ENCODE peak calls at places on chromosomes 12 and 14, in four cellular contexts. One of them, this sample, is unnamed.
A peak's percentile ranks its signal among the peaks of the same experiment; 100 is the strongest.

GRCh38 chr12:106309671-106310313 is 7.3 kb downstream of the TCP11L2 start:
- DNase-seq in pancreas: no peak
- DNase-seq in nephron progenitor cell: no peak
- DNase-seq in OCI-LY7: no peak
- DNase-seq in this sample: no peak

GRCh38 chr12:54160807-54161480 is 27.8 kb downstream of the SMUG1 start:
- DNase-seq in pancreas: no peak
- DNase-seq in nephron progenitor cell: peak; percentile 68
- DNase-seq in OCI-LY7: no peak
- DNase-seq in this sample: no peak

GRCh38 chr12:48882325-48882687 is 16.6 kb upstream of the RND1 start:
- DNase-seq in pancreas: peak; percentile 26
- DNase-seq in nephron progenitor cell: peak; percentile 31
- DNase-seq in OCI-LY7: no peak
- DNase-seq in this sample: no peak

GRCh38 chr12:51525518-51525917 is 65.5 kb upstream of the SCN8A start:
- DNase-seq in pancreas: no peak
- DNase-seq in nephron progenitor cell: no peak
- DNase-seq in OCI-LY7: no peak
- DNase-seq in this sample: no peak

GRCh38 chr12:81330480-81330879 is 252.6 kb downstream of the ACSS3 start:
- DNase-seq in pancreas: no peak
- DNase-seq in nephron progenitor cell: no peak
- DNase-seq in OCI-LY7: no peak
- DNase-seq in this sample: no peak

GRCh38 chr12:111033281-111034147 is 113.1 kb upstream of the MYL2 start:
- DNase-seq in pancreas: no peak
- DNase-seq in nephron progenitor cell: peak; percentile 67
- DNase-seq in OCI-LY7: no peak
- DNase-seq in this sample: peak; percentile 57

GRCh38 chr12:97502600-97502999 is 40.0 kb downstream of the RMST start:
- DNase-seq in pancreas: no peak
- DNase-seq in nephron progenitor cell: no peak
- DNase-seq in OCI-LY7: no peak
- DNase-seq in this sample: no peak

GRCh38 chr12:2783936-2784600 is 10.7 kb upstream of the FKBP4 start:
- DNase-seq in pancreas: peak; percentile 48
- DNase-seq in nephron progenitor cell: peak; percentile 73
- DNase-seq in OCI-LY7: peak; percentile 42
- DNase-seq in this sample: peak; percentile 69

GRCh38 chr12:131112690-131113290 is 159.1 kb downstream of the ADGRD1 start:
- DNase-seq in pancreas: no peak
- DNase-seq in nephron progenitor cell: no peak
- DNase-seq in OCI-LY7: no peak
- DNase-seq in this sample: no peak

GRCh38 chr12:104693493-104693892 is 236.7 kb downstream of the CHST11 start:
- DNase-seq in pancreas: no peak
- DNase-seq in nephron progenitor cell: no peak
- DNase-seq in OCI-LY7: no peak
- DNase-seq in this sample: no peak

GRCh38 chr12:79522657-79523386 is 167.9 kb downstream of the PAWR start:
- DNase-seq in pancreas: no peak
- DNase-seq in nephron progenitor cell: no peak
- DNase-seq in OCI-LY7: no peak
- DNase-seq in this sample: no peak

GRCh38 chr14:26204362-26204953 is 393.4 kb downstream of the NOVA1 start:
- DNase-seq in pancreas: no peak
- DNase-seq in nephron progenitor cell: no peak
- DNase-seq in OCI-LY7: no peak
- DNase-seq in this sample: peak; percentile 18

GRCh38 chr12:78888583-78888982 is 24.0 kb downstream of the SYT1 start:
- DNase-seq in pancreas: no peak
- DNase-seq in nephron progenitor cell: no peak
- DNase-seq in OCI-LY7: peak; percentile 23
- DNase-seq in this sample: no peak

GRCh38 chr12:14605401-14605989 is 37.8 kb upstream of the PLBD1 start:
- DNase-seq in pancreas: no peak
- DNase-seq in nephron progenitor cell: no peak
- DNase-seq in OCI-LY7: peak; percentile 67
- DNase-seq in this sample: no peak

GRCh38 chr12:10395390-10395998 is 5.7 kb upstream of the KLRK1 start:
- DNase-seq in pancreas: no peak
- DNase-seq in nephron progenitor cell: no peak
- DNase-seq in OCI-LY7: peak; percentile 83
- DNase-seq in this sample: no peak

GRCh38 chr12:123268850-123269249 is 2.8 kb downstream of the CDK2AP1 start:
- DNase-seq in pancreas: no peak
- DNase-seq in nephron progenitor cell: no peak
- DNase-seq in OCI-LY7: no peak
- DNase-seq in this sample: no peak

GRCh38 chr14:32472512-32473472 is 143.7 kb downstream of the AKAP6 start:
- DNase-seq in pancreas: no peak
- DNase-seq in nephron progenitor cell: no peak
- DNase-seq in OCI-LY7: no peak
- DNase-seq in this sample: no peak

GRCh38 chr14:100861937-100862247 is 36.0 kb downstream of the MEG3 start:
- DNase-seq in pancreas: no peak
- DNase-seq in nephron progenitor cell: no peak
- DNase-seq in OCI-LY7: no peak
- DNase-seq in this sample: no peak

GRCh38 chr14:94045563-94046345 is 19.6 kb downstream of the OTUB2 start:
- DNase-seq in pancreas: no peak
- DNase-seq in nephron progenitor cell: no peak
- DNase-seq in OCI-LY7: no peak
- DNase-seq in this sample: no peak

GRCh38 chr14:102592969-102593840 is 756 bp downstream of the RCOR1 start:
- DNase-seq in pancreas: peak; percentile 43
- DNase-seq in nephron progenitor cell: peak; percentile 67
- DNase-seq in OCI-LY7: peak; percentile 68
- DNase-seq in this sample: peak; percentile 38

GRCh38 chr12:91178139-91178561 is 4.5 kb downstream of the DCN start:
- DNase-seq in pancreas: no peak
- DNase-seq in nephron progenitor cell: no peak
- DNase-seq in OCI-LY7: no peak
- DNase-seq in this sample: no peak

GRCh38 chr12:94147991-94148840 is at the start of gene PLXNC1:
- DNase-seq in pancreas: peak; percentile 54
- DNase-seq in nephron progenitor cell: peak; percentile 60
- DNase-seq in OCI-LY7: peak; percentile 80
- DNase-seq in this sample: no peak

GRCh38 chr14:55915464-55915863 is 202.7 kb upstream of the PELI2 start:
- DNase-seq in pancreas: no peak
- DNase-seq in nephron progenitor cell: no peak
- DNase-seq in OCI-LY7: no peak
- DNase-seq in this sample: no peak

GRCh38 chr12:96140110-96140509 is 54.1 kb upstream of the ELK3 start:
- DNase-seq in pancreas: no peak
- DNase-seq in nephron progenitor cell: no peak
- DNase-seq in OCI-LY7: no peak
- DNase-seq in this sample: no peak

GRCh38 chr12:79384551-79384950 is 306.2 kb downstream of the PAWR start:
- DNase-seq in pancreas: no peak
- DNase-seq in nephron progenitor cell: no peak
- DNase-seq in OCI-LY7: no peak
- DNase-seq in this sample: no peak

GRCh38 chr12:101040936-101041335 is 169.1 kb downstream of the SLC5A8 start:
- DNase-seq in pancreas: no peak
- DNase-seq in nephron progenitor cell: no peak
- DNase-seq in OCI-LY7: no peak
- DNase-seq in this sample: no peak

GRCh38 chr12:106766393-106766826 is 8.1 kb upstream of the RIC8B start:
- DNase-seq in pancreas: no peak
- DNase-seq in nephron progenitor cell: no peak
- DNase-seq in OCI-LY7: no peak
- DNase-seq in this sample: no peak

GRCh38 chr12:14928946-14929345 is 9.4 kb downstream of the ERP27 start:
- DNase-seq in pancreas: peak; percentile 70
- DNase-seq in nephron progenitor cell: no peak
- DNase-seq in OCI-LY7: no peak
- DNase-seq in this sample: no peak

GRCh38 chr12:44436756-44437155 is 439.4 kb downstream of the NELL2 start:
- DNase-seq in pancreas: no peak
- DNase-seq in nephron progenitor cell: no peak
- DNase-seq in OCI-LY7: no peak
- DNase-seq in this sample: no peak

GRCh38 chr12:90013409-90013808 is 304.8 kb upstream of the ATP2B1 start:
- DNase-seq in pancreas: no peak
- DNase-seq in nephron progenitor cell: no peak
- DNase-seq in OCI-LY7: peak; percentile 50
- DNase-seq in this sample: no peak

GRCh38 chr12:91574391-91574790 is 391.8 kb upstream of the DCN start:
- DNase-seq in pancreas: no peak
- DNase-seq in nephron progenitor cell: no peak
- DNase-seq in OCI-LY7: no peak
- DNase-seq in this sample: no peak

GRCh38 chr14:89041245-89041585 is 216.8 kb downstream of the TTC8 start:
- DNase-seq in pancreas: peak; percentile 70
- DNase-seq in nephron progenitor cell: no peak
- DNase-seq in OCI-LY7: no peak
- DNase-seq in this sample: no peak

GRCh38 chr12:18158774-18159557 is 69.0 kb upstream of the RERGL start:
- DNase-seq in pancreas: no peak
- DNase-seq in nephron progenitor cell: peak; percentile 39
- DNase-seq in OCI-LY7: peak; percentile 65
- DNase-seq in this sample: peak; percentile 39

GRCh38 chr12:121657305-121658008 is 12.0 kb downstream of the MORN3 start:
- DNase-seq in pancreas: no peak
- DNase-seq in nephron progenitor cell: no peak
- DNase-seq in OCI-LY7: no peak
- DNase-seq in this sample: no peak

GRCh38 chr14:104678346-104678745 is 11.1 kb upstream of the INF2 start:
- DNase-seq in pancreas: no peak
- DNase-seq in nephron progenitor cell: peak; percentile 47
- DNase-seq in OCI-LY7: no peak
- DNase-seq in this sample: peak; percentile 41

GRCh38 chr12:92255741-92256140 is 110.1 kb upstream of the BTG1 start:
- DNase-seq in pancreas: no peak
- DNase-seq in nephron progenitor cell: no peak
- DNase-seq in OCI-LY7: no peak
- DNase-seq in this sample: no peak

GRCh38 chr12:87991483-87991882 is 37.7 kb downstream of the C12orf50 start:
- DNase-seq in pancreas: no peak
- DNase-seq in nephron progenitor cell: no peak
- DNase-seq in OCI-LY7: no peak
- DNase-seq in this sample: no peak

GRCh38 chr12:88001327-88001726 is 27.9 kb downstream of the C12orf50 start:
- DNase-seq in pancreas: no peak
- DNase-seq in nephron progenitor cell: no peak
- DNase-seq in OCI-LY7: no peak
- DNase-seq in this sample: no peak

DNA sequence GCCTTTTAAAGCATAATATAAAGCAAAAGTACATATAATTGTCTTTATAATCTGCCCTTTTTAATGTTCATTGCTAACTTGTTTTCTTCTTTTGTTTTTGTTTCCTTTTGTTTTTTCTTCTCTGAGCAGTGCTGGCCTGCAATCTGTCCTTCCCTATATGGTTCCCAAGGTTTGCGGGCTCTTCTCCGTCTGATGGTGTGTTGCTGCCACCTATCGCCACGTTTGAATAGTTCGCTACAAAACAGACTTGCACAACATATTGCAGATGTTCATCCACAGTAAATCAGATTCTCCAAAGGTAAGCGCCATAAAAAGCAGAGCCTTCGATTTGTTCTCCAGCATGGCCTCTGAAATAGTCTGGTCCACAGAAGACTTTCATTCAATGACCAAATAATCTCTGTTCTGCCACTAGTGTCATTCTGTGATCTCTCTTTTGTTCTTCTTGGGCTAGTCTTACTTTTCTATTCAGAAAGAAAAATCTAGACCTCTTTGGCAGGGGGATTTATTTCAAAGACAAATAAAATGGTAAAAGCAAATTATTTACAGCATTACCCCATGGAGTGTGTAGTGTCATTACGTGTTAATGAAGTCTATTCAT is 33.5 kb downstream of the C12orf50 start:
- DNase-seq in pancreas: peak; percentile 27
- DNase-seq in nephron progenitor cell: peak; percentile 66
- DNase-seq in OCI-LY7: peak; percentile 50
- DNase-seq in this sample: peak; percentile 56
- TF ChIP-seq CTCF in pancreas: peak; percentile 59
- TF ChIP-seq CTCF in nephron progenitor cell: peak; percentile 79
- TF ChIP-seq CTCF in OCI-LY7: peak; percentile 86
- TF ChIP-seq CTCF in this sample: peak; percentile 87

GRCh38 chr12:113416091-113416754 is 6.0 kb upstream of the SDSL start:
- DNase-seq in pancreas: no peak
- DNase-seq in nephron progenitor cell: no peak
- DNase-seq in OCI-LY7: no peak
- DNase-seq in this sample: no peak
- TF ChIP-seq CTCF in pancreas: no peak
- TF ChIP-seq CTCF in nephron progenitor cell: no peak
- TF ChIP-seq CTCF in OCI-LY7: peak; percentile 23
- TF ChIP-seq CTCF in this sample: no peak

GRCh38 chr12:112175361-112176155 is 50.2 kb downstream of the TRAFD1 start:
- DNase-seq in pancreas: no peak
- DNase-seq in nephron progenitor cell: no peak
- DNase-seq in OCI-LY7: no peak
- DNase-seq in this sample: no peak
- TF ChIP-seq CTCF in pancreas: no peak
- TF ChIP-seq CTCF in nephron progenitor cell: no peak
- TF ChIP-seq CTCF in OCI-LY7: no peak
- TF ChIP-seq CTCF in this sample: no peak

DNA sequence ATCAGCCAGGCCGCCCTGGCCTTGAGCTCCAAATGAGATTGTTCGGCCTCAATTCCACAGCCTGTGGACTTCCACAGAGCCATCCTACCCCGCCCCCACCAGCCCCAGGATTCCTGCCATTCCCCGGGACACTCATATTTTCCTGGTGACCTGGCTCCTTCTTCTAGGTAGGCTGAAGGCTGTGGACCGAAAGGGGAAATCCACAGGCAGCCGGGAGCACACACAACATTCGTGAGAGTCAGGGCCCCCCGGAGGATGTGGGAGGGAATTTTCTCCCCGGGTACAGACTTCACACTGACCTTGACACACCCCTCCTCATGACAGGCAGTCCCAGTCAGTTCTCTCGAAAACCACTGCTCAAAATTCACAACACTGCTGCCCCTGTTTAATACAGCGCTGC is 39.9 kb downstream of the RIN3 start:
- DNase-seq in pancreas: no peak
- DNase-seq in nephron progenitor cell: no peak
- DNase-seq in OCI-LY7: no peak
- DNase-seq in this sample: no peak
- TF ChIP-seq CTCF in pancreas: no peak
- TF ChIP-seq CTCF in nephron progenitor cell: no peak
- TF ChIP-seq CTCF in OCI-LY7: peak; percentile 36
- TF ChIP-seq CTCF in this sample: no peak

GRCh38 chr14:53613404-53614253 is 343.0 kb downstream of the BMP4 start:
- DNase-seq in pancreas: peak; percentile 54
- DNase-seq in nephron progenitor cell: no peak
- DNase-seq in OCI-LY7: peak; percentile 96
- DNase-seq in this sample: no peak
- TF ChIP-seq CTCF in pancreas: no peak
- TF ChIP-seq CTCF in nephron progenitor cell: no peak
- TF ChIP-seq CTCF in OCI-LY7: peak; percentile 44
- TF ChIP-seq CTCF in this sample: no peak